ENCODE peak calls at places on chromosomes 4 and X, in ten cellular contexts. L is fibroblast of lung; G is body of pancreas; T is CD4-positive, CD25-positive, alpha-beta regulatory T cell; C is SK-N-SH; V is neuronal stem cell; Y is GM23248; K is HAP-1; Q is gastrocnemius medialis; H is endothelial cell of umbilical vein. Z is an unnamed sample.
A peak's percentile ranks its signal among the peaks of the same experiment; 100 is the strongest.

GRCh38 chr4:139858436-139859225 is 193.0 kb downstream of the MGST2 start:
- DNase-seq in L (no peak), G (no peak), T (no peak), C (no peak), V (no peak), Y (no peak), K (no peak), Q (no peak), H (no peak), Z (no peak)

GRCh38 chr4:95095352-95095974 is 337.7 kb downstream of the BMPR1B start:
- DNase-seq in L (peak; percentile 66), G (no peak), T (peak; percentile 9), C (peak; percentile 30), V (no peak), Y (peak; percentile 75), K (peak; percentile 42), Q (no peak), H (peak; percentile 58), Z (no peak)

GRCh38 chr4:22515145-22515887 is 550 bp downstream of the ADGRA3 start:
- DNase-seq in L (peak; percentile 81), G (peak; percentile 74), T (no peak), C (peak; percentile 86), V (peak; percentile 60), Y (peak; percentile 81), K (peak; percentile 81), Q (peak; percentile 76), H (peak; percentile 77), Z (peak; percentile 78)

GRCh38 chr4:94202769-94203168 is 4.9 kb upstream of the SMARCAD1 start:
- DNase-seq in L (no peak), G (no peak), T (no peak), C (no peak), V (no peak), Y (no peak), K (no peak), Q (no peak), H (no peak), Z (no peak)

GRCh38 chr4:2545321-2546013 is 9.0 kb downstream of the FAM193A start:
- DNase-seq in L (no peak), G (no peak), T (no peak), C (no peak), V (no peak), Y (peak; percentile 20), K (no peak), Q (no peak), H (no peak), Z (no peak)

GRCh38 chr4:103095080-103095479 is 4.6 kb downstream of the BDH2 start:
- DNase-seq in L (no peak), G (no peak), T (no peak), C (no peak), V (no peak), Y (no peak), K (no peak), Q (no peak), H (no peak), Z (no peak)

GRCh38 chr4:61301285-61301684 is 101.2 kb downstream of the ADGRL3 start:
- DNase-seq in L (no peak), G (no peak), T (no peak), C (no peak), V (no peak), Y (no peak), K (no peak), Q (no peak), H (no peak), Z (no peak)

GRCh38 chr4:76729991-76730390 is 168.0 kb downstream of the SOWAHB start:
- DNase-seq in L (no peak), G (no peak), T (no peak), C (no peak), V (no peak), Y (peak; percentile 58), K (peak; percentile 92), Q (no peak), H (no peak), Z (no peak)

GRCh38 chr4:6956434-6957147 is 47.0 kb downstream of the TBC1D14 start:
- DNase-seq in L (no peak), G (no peak), T (no peak), C (no peak), V (no peak), Y (no peak), K (no peak), Q (no peak), H (no peak), Z (no peak)

GRCh38 chrX:13666836-13667235 is 13.9 kb downstream of the TCEANC start:
- DNase-seq in L (no peak), G (no peak), T (no peak), C (no peak), V (no peak), Y (no peak), K (no peak), Q (no peak), H (no peak), Z (no peak)

GRCh38 chr4:127782275-127783025 is at the start of gene HSPA4L:
- DNase-seq in L (peak; percentile 65), G (no peak), T (peak; percentile 13), C (no peak), V (peak; percentile 32), Y (peak; percentile 75), K (peak; percentile 86), Q (peak; percentile 46), H (peak; percentile 89), Z (peak; percentile 67)

GRCh38 chrX:24900234-24900633 is 115.5 kb downstream of the ARX start:
- DNase-seq in L (no peak), G (no peak), T (no peak), C (no peak), V (no peak), Y (no peak), K (no peak), Q (no peak), H (no peak), Z (no peak)

GRCh38 chr4:87073570-87074470 is 139.0 kb downstream of the AFF1 start:
- DNase-seq in L (peak; percentile 53), G (no peak), T (peak; percentile 67), C (peak; percentile 41), V (no peak), Y (no peak), K (no peak), Q (no peak), H (no peak), Z (no peak)

GRCh38 chr4:154467886-154468285 is 23.7 kb downstream of the DCHS2 start:
- DNase-seq in L (peak; percentile 71), G (no peak), T (no peak), C (no peak), V (no peak), Y (peak; percentile 13), K (no peak), Q (no peak), H (no peak), Z (no peak)

GRCh38 chr4:177632481-177632880 is 190.2 kb upstream of the AGA start:
- DNase-seq in L (no peak), G (no peak), T (no peak), C (no peak), V (no peak), Y (no peak), K (no peak), Q (no peak), H (no peak), Z (no peak)

GRCh38 chr4:48262926-48263325 is 6.7 kb downstream of the TEC start:
- DNase-seq in L (peak; percentile 66), G (no peak), T (no peak), C (no peak), V (no peak), Y (no peak), K (no peak), Q (no peak), H (no peak), Z (no peak)

GRCh38 chr4:3497554-3498389 is 34.5 kb downstream of the LRPAP1 start:
- DNase-seq in L (no peak), G (no peak), T (no peak), C (no peak), V (no peak), Y (no peak), K (no peak), Q (no peak), H (no peak), Z (no peak)

GRCh38 chr4:3493720-3494492 is 30.8 kb downstream of the DOK7 start:
- DNase-seq in L (no peak), G (no peak), T (no peak), C (no peak), V (no peak), Y (no peak), K (no peak), Q (no peak), H (no peak), Z (no peak)

GRCh38 chr4:186201535-186202230 is 10.3 kb downstream of the CYP4V2 start:
- DNase-seq in L (peak; percentile 26), G (peak; percentile 68), T (peak; percentile 58), C (peak; percentile 60), V (peak; percentile 9), Y (peak; percentile 54), K (no peak), Q (no peak), H (no peak), Z (no peak)

GRCh38 chr4:168841682-168842019 is 168.4 kb downstream of the CBR4 start:
- DNase-seq in L (no peak), G (no peak), T (no peak), C (no peak), V (no peak), Y (no peak), K (no peak), Q (no peak), H (no peak), Z (no peak)
- H3K4me1 ChIP-seq in L (peaks cover 7% of the 10 kb centered on the region), G (peaks cover 18% of the 10 kb centered on the region), T (no peaks in the 10 kb centered on the region), C (peaks cover 4% of the 10 kb centered on the region), V (peaks cover 14% of the 10 kb centered on the region), Y (no peaks in the 10 kb centered on the region), K (peaks cover 6% of the 10 kb centered on the region), Q (peaks cover 76% of the 10 kb centered on the region), H (no peaks in the 10 kb centered on the region), Z (peaks cover 76% of the 10 kb centered on the region)

GRCh38 chr4:992297-993110 is 700 bp downstream of the SLC26A1 start:
- DNase-seq in L (no peak), G (peak; percentile 85), T (no peak), C (no peak), V (no peak), Y (no peak), K (no peak), Q (no peak), H (peak; percentile 61), Z (no peak)
- H3K4me3 ChIP-seq in L (no peak overlapping the region), G (no peak overlapping the region), T (no peak overlapping the region), C (no peak overlapping the region), V (no peak overlapping the region), Y (no peak overlapping the region), K (no peak overlapping the region), Q (no peak overlapping the region), H (no peak overlapping the region), Z (no peak overlapping the region)

DNA sequence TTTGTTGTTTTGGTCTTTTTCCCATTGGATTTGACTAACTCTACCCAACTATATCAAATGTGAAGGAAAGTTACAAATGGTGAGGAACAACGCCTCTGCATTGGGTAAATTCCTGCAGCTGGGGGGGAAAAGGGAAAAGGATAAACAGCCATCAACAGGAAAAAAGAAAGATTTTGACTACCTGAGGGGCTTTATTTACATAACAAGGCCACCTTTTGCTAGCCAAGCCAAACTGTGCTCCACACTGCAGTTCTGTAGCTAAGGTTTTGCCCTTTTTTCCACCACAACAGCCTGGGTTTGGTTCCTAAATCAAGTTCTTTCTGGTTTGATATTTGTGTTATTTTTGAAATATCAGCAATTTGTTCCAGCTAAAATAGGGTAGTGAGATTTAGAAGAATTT is 40.8 kb downstream of the RHOXF2B start:
- DNase-seq in L (no peak), G (no peak), T (no peak), C (no peak), V (no peak), Y (no peak), K (no peak), Q (no peak), H (no peak), Z (no peak)
- H3K4me1 ChIP-seq in L (no peaks in the 10 kb centered on the region), G (no peaks in the 10 kb centered on the region), T (no peaks in the 10 kb centered on the region), C (no peaks in the 10 kb centered on the region), V (no peaks in the 10 kb centered on the region), Y (no peaks in the 10 kb centered on the region), K (peaks cover 2% of the 10 kb centered on the region), Q (no peaks in the 10 kb centered on the region), H (no peaks in the 10 kb centered on the region), Z (no peaks in the 10 kb centered on the region)

GRCh38 chr4:20087512-20087911 is 164.2 kb upstream of the SLIT2 start:
- DNase-seq in L (no peak), G (no peak), T (no peak), C (no peak), V (no peak), Y (no peak), K (no peak), Q (no peak), H (no peak), Z (no peak)
- H3K4me3 ChIP-seq in L (no peak overlapping the region), G (no peak overlapping the region), T (no peak overlapping the region), C (no peak overlapping the region), V (no peak overlapping the region), Y (no peak overlapping the region), K (no peak overlapping the region), Q (no peak overlapping the region), H (no peak overlapping the region), Z (no peak overlapping the region)